ENCODE peak calls at places on chromosomes 16 and 17, in eight cellular contexts. H is KG1, D is NCI-H345, Q is K562, J is B cell, G is amniotic stem cell, K is NCI-H2171, L is NCI-H1436. S is an unnamed sample.

GRCh38 chr17:44465897-44466296 is 37.3 kb downstream of the GPATCH8 start:
- DNase-seq in H (no peak), D (no peak), Q (no peak), J (no peak), G (no peak), K (no peak), L (no peak), S (no peak)

GRCh38 chr17:45791935-45792334 is 7.8 kb downstream of the CRHR1 start:
- DNase-seq in H (no peak), D (no peak), Q (no peak), J (no peak), G (no peak), K (no peak), L (no peak), S (no peak)

GRCh38 chr16:88429387-88430184 is 23.5 kb upstream of the ZFPM1 start:
- DNase-seq in H (no peak), D (no peak), Q (no peak), J (no peak), G (no peak), K (no peak), L (no peak), S (no peak)

GRCh38 chr17:75288784-75289121 is 480 bp downstream of the SLC25A19 start:
- DNase-seq in H (peak), D (peak), Q (peak), J (peak), G (no peak), K (peak), L (peak), S (peak)

GRCh38 chr17:35499548-35499947 is 37.9 kb downstream of the SLFN12L start:
- DNase-seq in H (no peak), D (no peak), Q (no peak), J (no peak), G (no peak), K (no peak), L (no peak), S (no peak)

GRCh38 chr16:75070055-75070841 is 46.3 kb downstream of the LDHD start:
- DNase-seq in H (no peak), D (no peak), Q (no peak), J (no peak), G (no peak), K (no peak), L (no peak), S (no peak)

GRCh38 chr17:37212184-37212583 is 163.6 kb upstream of the C17orf78 start:
- DNase-seq in H (no peak), D (no peak), Q (no peak), J (no peak), G (no peak), K (no peak), L (peak), S (peak)

GRCh38 chr16:8063151-8063550 is 527.2 kb downstream of the TMEM114 start:
- DNase-seq in H (no peak), D (no peak), Q (no peak), J (no peak), G (no peak), K (no peak), L (no peak), S (no peak)

GRCh38 chr16:62041401-62041800 is 5.2 kb upstream of the CDH8 start:
- DNase-seq in H (no peak), D (no peak), Q (no peak), J (no peak), G (no peak), K (peak), L (peak), S (peak)

GRCh38 chr16:10408824-10409381 is 23.0 kb downstream of the ATF7IP2 start:
- DNase-seq in H (no peak), D (no peak), Q (no peak), J (no peak), G (no peak), K (no peak), L (no peak), S (no peak)

GRCh38 chr16:78677332-78677731 is 577.9 kb downstream of the WWOX start:
- DNase-seq in H (no peak), D (no peak), Q (no peak), J (no peak), G (no peak), K (no peak), L (no peak), S (no peak)

GRCh38 chr17:45382226-45382625 is 50.4 kb downstream of the ARHGAP27 start:
- DNase-seq in H (no peak), D (no peak), Q (no peak), J (no peak), G (no peak), K (no peak), L (no peak), S (no peak)

GRCh38 chr16:3954411-3954921 is 74.0 kb upstream of the CREBBP start:
- DNase-seq in H (no peak), D (peak), Q (peak), J (no peak), G (no peak), K (no peak), L (no peak), S (no peak)

GRCh38 chr16:35414139-35414538 is 1954.7 kb downstream of the TP53TG3F start:
- DNase-seq in H (no peak), D (no peak), Q (no peak), J (no peak), G (no peak), K (no peak), L (no peak), S (no peak)

GRCh38 chr17:50538549-50539410 is 6.2 kb downstream of the EPN3 start:
- DNase-seq in H (no peak), D (no peak), Q (no peak), J (no peak), G (no peak), K (no peak), L (no peak), S (no peak)

GRCh38 chr17:48597775-48598631 is 4.4 kb upstream of the HOXB5 start:
- DNase-seq in H (no peak), D (no peak), Q (no peak), J (peak), G (no peak), K (no peak), L (no peak), S (no peak)

GRCh38 chr17:34300652-34301390 is 15.3 kb downstream of the CCL11 start:
- DNase-seq in H (no peak), D (no peak), Q (no peak), J (no peak), G (no peak), K (no peak), L (no peak), S (no peak)

GRCh38 chr17:31052187-31052889 is 42.4 kb upstream of the NF1 start:
- DNase-seq in H (no peak), D (no peak), Q (peak), J (no peak), G (peak), K (no peak), L (no peak), S (peak)

GRCh38 chr17:82751171-82751570 is 694 bp upstream of the TBCD start:
- DNase-seq in H (no peak), D (no peak), Q (no peak), J (no peak), G (no peak), K (no peak), L (no peak), S (no peak)

GRCh38 chr16:16042076-16042475 is 92.7 kb downstream of the ABCC1 start:
- DNase-seq in H (no peak), D (no peak), Q (no peak), J (no peak), G (peak), K (peak), L (no peak), S (no peak)

GRCh38 chr17:33302394-33302793 is 9.3 kb upstream of the ASIC2 start:
- DNase-seq in H (peak), D (no peak), Q (no peak), J (no peak), G (no peak), K (no peak), L (no peak), S (no peak)

GRCh38 chr17:55238931-55239297 is 25.8 kb upstream of the HLF start:
- DNase-seq in H (no peak), D (peak), Q (peak), J (no peak), G (no peak), K (peak), L (peak), S (peak)

GRCh38 chr17:50055426-50056216 is at the start of gene ITGA3:
- DNase-seq in H (no peak), D (peak), Q (peak), J (peak), G (peak), K (peak), L (peak), S (peak)